ENCODE peak calls at places on chromosomes 13 and 19, in eight cellular contexts. T is upper lobe of left lung, U is GM12878, I is HepG2, R is K562, O is GM23338, Y is Panc1, S is HCT116. N is an unnamed sample. For H3K4me1, the result is how much of the 10 kb centered on the place peaks cover.

GRCh38 chr13:36445278-36445677 is 13.0 kb downstream of the CCNA1 start:
- ATAC-seq in T (no peak), U (no peak), I (no peak), R (no peak), O (no peak), Y (no peak), S (no peak), N (no peak)

GRCh38 chr19:21593934-21594844 is 88.8 kb downstream of the ZNF429 start:
- ATAC-seq in T (peak), U (no peak), I (no peak), R (peak), O (no peak), Y (no peak), S (no peak), N (peak)

GRCh38 chr19:32675720-32676185 is at the start of gene RGS9BP:
- ATAC-seq in T (peak), U (peak), I (peak), R (peak), O (peak), Y (peak), S (peak), N (peak)

GRCh38 chr13:49418206-49418605 is 25.7 kb downstream of the CAB39L start:
- ATAC-seq in T (no peak), U (peak), I (no peak), R (peak), O (no peak), Y (no peak), S (no peak), N (no peak)

GRCh38 chr19:8307400-8307964 is 676 bp downstream of the CD320 start:
- ATAC-seq in T (no peak), U (peak), I (peak), R (peak), O (peak), Y (peak), S (peak), N (no peak)

GRCh38 chr19:3113100-3114017 is 19.2 kb downstream of the GNA11 start:
- ATAC-seq in T (no peak), U (no peak), I (no peak), R (no peak), O (no peak), Y (no peak), S (no peak), N (no peak)

GRCh38 chr13:78768950-78769349 is 110.0 kb upstream of the OBI1 start:
- ATAC-seq in T (no peak), U (no peak), I (no peak), R (no peak), O (no peak), Y (no peak), S (no peak), N (no peak)

GRCh38 chr13:42656136-42656535 is 82.2 kb downstream of the TNFSF11 start:
- ATAC-seq in T (no peak), U (peak), I (no peak), R (no peak), O (peak), Y (no peak), S (no peak), N (no peak)

GRCh38 chr19:4342421-4343055 is 824 bp upstream of the MPND start:
- ATAC-seq in T (peak), U (peak), I (peak), R (peak), O (peak), Y (peak), S (peak), N (peak)

GRCh38 chr13:39822437-39822836 is 167.0 kb downstream of the COG6 start:
- ATAC-seq in T (no peak), U (no peak), I (no peak), R (no peak), O (no peak), Y (no peak), S (no peak), N (no peak)

GRCh38 chr19:54696117-54696548 is 28.1 kb upstream of the KIR3DL3 start:
- ATAC-seq in T (peak), U (no peak), I (no peak), R (peak), O (no peak), Y (peak), S (no peak), N (no peak)

GRCh38 chr13:49481788-49482187 is 14.0 kb upstream of the PHF11 start:
- ATAC-seq in T (no peak), U (no peak), I (no peak), R (no peak), O (no peak), Y (no peak), S (no peak), N (no peak)

GRCh38 chr19:2573916-2574315 is 98.0 kb downstream of the GADD45B start:
- ATAC-seq in T (no peak), U (no peak), I (no peak), R (no peak), O (no peak), Y (no peak), S (no peak), N (no peak)

GRCh38 chr13:32039056-32039455 is 7.5 kb downstream of the FRY start:
- ATAC-seq in T (no peak), U (no peak), I (no peak), R (no peak), O (no peak), Y (no peak), S (no peak), N (no peak)

GRCh38 chr19:616732-617526 is 16.4 kb downstream of the POLRMT start:
- ATAC-seq in T (no peak), U (peak), I (no peak), R (no peak), O (peak), Y (no peak), S (no peak), N (no peak)

GRCh38 chr13:75798353-75799245 is 162.5 kb downstream of the LMO7 start:
- ATAC-seq in T (no peak), U (peak), I (peak), R (no peak), O (no peak), Y (peak), S (peak), N (no peak)

GRCh38 chr13:113855012-113855921 is 8.6 kb downstream of the GAS6 start:
- ATAC-seq in T (peak), U (no peak), I (no peak), R (no peak), O (no peak), Y (no peak), S (no peak), N (no peak)

GRCh38 chr19:38395381-38396127 is 7.1 kb downstream of the SPRED3 start:
- ATAC-seq in T (no peak), U (no peak), I (no peak), R (no peak), O (peak), Y (no peak), S (no peak), N (no peak)

GRCh38 chr13:23701646-23702045 is 131.4 kb downstream of the TNFRSF19 start:
- ATAC-seq in T (peak), U (no peak), I (peak), R (peak), O (no peak), Y (no peak), S (no peak), N (peak)

GRCh38 chr13:44267966-44268365 is 105.7 kb upstream of the SERP2 start:
- ATAC-seq in T (peak), U (no peak), I (no peak), R (no peak), O (no peak), Y (no peak), S (no peak), N (peak)

GRCh38 chr13:111614009-111614408 is 293.6 kb downstream of the TEX29 start:
- ATAC-seq in T (no peak), U (no peak), I (no peak), R (no peak), O (no peak), Y (no peak), S (no peak), N (no peak)

GRCh38 chr13:80048030-80048429 is 292.9 kb downstream of the SPRY2 start:
- ATAC-seq in T (no peak), U (no peak), I (no peak), R (no peak), O (no peak), Y (peak), S (no peak), N (no peak)

GRCh38 chr13:30711375-30711774 is 24.0 kb upstream of the ALOX5AP start:
- ATAC-seq in T (no peak), U (no peak), I (no peak), R (no peak), O (no peak), Y (no peak), S (no peak), N (no peak)

GRCh38 chr13:88895261-88895941 is 1224.2 kb downstream of the SLITRK5 start:
- ATAC-seq in T (peak), U (no peak), I (no peak), R (no peak), O (no peak), Y (no peak), S (no peak), N (no peak)

GRCh38 chr19:41405776-41406175 is 8.2 kb downstream of the BCKDHA start:
- ATAC-seq in T (no peak), U (no peak), I (no peak), R (no peak), O (no peak), Y (no peak), S (no peak), N (no peak)

GRCh38 chr19:41409288-41409687 is 11.7 kb downstream of the BCKDHA start:
- ATAC-seq in T (peak), U (peak), I (peak), R (peak), O (no peak), Y (peak), S (peak), N (peak)

GRCh38 chr19:41408256-41408655 is 10.6 kb downstream of the BCKDHA start:
- ATAC-seq in T (no peak), U (peak), I (peak), R (peak), O (peak), Y (no peak), S (no peak), N (no peak)

GRCh38 chr19:41410655-41411054 is 13.0 kb downstream of the BCKDHA start:
- ATAC-seq in T (no peak), U (no peak), I (no peak), R (no peak), O (no peak), Y (no peak), S (no peak), N (no peak)

GRCh38 chr19:41407271-41407670 is 9.7 kb downstream of the BCKDHA start:
- ATAC-seq in T (peak), U (no peak), I (no peak), R (no peak), O (peak), Y (no peak), S (no peak), N (no peak)
- H3K4me1 ChIP-seq in T (half or more), U (under half), I (under half), R (under half), O (under half), Y (under half), S (under half), N (under half)

DNA sequence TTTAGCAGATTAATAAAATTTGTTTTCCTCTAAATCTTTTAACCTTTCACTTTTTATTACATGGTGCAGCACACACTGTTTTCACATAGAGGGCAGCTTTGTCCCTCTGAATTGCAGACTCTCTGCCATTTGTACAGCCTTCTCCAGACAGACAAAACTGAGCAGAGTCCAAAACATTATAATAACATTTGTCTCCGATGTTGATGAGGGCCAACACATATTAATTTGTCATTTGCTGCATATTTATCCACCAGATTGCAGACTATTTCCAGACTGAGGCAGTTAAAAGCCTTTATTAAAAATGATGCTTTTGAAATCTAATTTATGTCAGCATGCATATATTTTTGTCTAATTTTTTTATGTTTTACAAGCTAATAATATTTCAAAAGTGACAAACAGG is 1251.9 kb upstream of the SLC10A2 start:
- ATAC-seq in T (peak), U (no peak), I (no peak), R (no peak), O (no peak), Y (no peak), S (peak), N (no peak)
- TF ChIP-seq CTCF in T (no peak), U (no peak), I (no peak), R (no peak), O (peak), Y (peak), S (peak), N (no peak)

GRCh38 chr19:13788991-13789390 is 6.3 kb upstream of the ZSWIM4 start:
- ATAC-seq in T (peak), U (no peak), I (no peak), R (no peak), O (no peak), Y (no peak), S (no peak), N (no peak)
- TF ChIP-seq POLR2AphosphoS5 in T (peak), U (no peak), I (no peak), R (no peak), O (no peak), Y (no peak), S (no peak), N (peak)

DNA sequence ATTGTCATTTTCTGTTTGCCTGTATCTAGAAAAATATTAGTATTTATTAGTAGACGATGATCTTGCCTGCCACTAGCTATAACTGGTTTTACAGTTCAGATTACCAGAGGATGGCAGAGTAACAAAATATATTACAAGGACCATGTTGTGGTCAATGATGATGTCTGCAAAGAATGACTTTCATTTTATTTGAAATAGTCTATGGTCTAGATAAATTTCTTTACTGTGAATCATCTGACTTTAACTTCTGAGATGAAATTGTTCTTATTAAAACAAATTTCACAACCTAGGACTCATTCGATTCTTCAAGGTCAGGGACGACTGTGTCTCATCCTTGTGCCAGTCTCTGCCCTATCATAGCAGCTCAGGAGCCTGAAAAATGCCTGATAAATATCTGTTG is 637.8 kb upstream of the KLF12 start:
- ATAC-seq in T (no peak), U (no peak), I (no peak), R (no peak), O (no peak), Y (no peak), S (no peak), N (no peak)
- H3K4me1 ChIP-seq in T (under half), U (under half), I (under half), R (under half), O (under half), Y (under half), S (under half), N (under half)

DNA sequence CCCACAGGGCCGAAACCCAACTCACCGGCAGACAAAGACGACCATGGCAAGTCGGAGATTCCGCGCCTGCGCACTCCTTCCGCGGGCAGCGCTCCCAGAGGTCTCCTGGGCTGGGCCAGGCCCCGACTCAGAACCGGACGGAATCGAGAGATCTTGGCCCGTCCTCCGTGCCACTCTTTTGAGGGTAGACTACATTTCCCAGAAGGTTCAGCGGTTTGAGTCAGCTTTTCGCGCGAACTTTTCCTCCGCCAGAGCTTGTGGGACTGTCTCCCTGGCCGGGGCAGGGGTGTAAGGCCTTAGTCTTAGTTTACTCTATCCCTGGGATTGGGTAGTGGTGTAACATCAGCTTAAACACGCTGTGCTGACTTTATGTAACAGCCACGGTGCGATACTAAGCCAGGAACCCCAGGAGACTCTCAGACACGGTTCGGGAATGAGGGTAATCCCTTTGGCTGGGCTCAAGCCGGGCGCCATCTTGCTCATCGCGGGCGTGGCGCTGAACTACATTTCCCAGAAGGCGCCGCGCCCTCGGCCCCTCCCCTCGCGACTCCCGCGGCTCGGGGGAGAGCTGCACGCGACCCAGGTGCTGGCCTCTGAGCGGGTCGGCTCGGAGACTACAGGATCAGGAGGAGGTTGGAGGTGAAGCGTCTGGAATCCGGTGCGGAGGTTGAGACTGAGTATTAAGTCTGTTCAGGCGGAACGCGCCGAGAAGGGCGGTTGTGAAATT is at the start of gene ZNF260:
- ATAC-seq in T (peak), U (peak), I (peak), R (peak), O (peak), Y (peak), S (no peak), N (peak)
- TF ChIP-seq CTCF in T (no peak), U (no peak), I (peak), R (peak), O (no peak), Y (no peak), S (no peak), N (peak)

GRCh38 chr19:16836906-16837362 is 7.7 kb downstream of the SIN3B start:
- ATAC-seq in T (no peak), U (no peak), I (no peak), R (no peak), O (no peak), Y (no peak), S (no peak), N (no peak)
- TF ChIP-seq POLR2AphosphoS5 in T (no peak), U (no peak), I (no peak), R (no peak), O (no peak), Y (no peak), S (no peak), N (no peak)

GRCh38 chr13:73653688-73654087 is 480.5 kb downstream of the KLF12 start:
- ATAC-seq in T (no peak), U (no peak), I (no peak), R (no peak), O (no peak), Y (no peak), S (no peak), N (no peak)
- H3K4me1 ChIP-seq in T (under half), U (under half), I (under half), R (under half), O (under half), Y (under half), S (under half), N (under half)

DNA sequence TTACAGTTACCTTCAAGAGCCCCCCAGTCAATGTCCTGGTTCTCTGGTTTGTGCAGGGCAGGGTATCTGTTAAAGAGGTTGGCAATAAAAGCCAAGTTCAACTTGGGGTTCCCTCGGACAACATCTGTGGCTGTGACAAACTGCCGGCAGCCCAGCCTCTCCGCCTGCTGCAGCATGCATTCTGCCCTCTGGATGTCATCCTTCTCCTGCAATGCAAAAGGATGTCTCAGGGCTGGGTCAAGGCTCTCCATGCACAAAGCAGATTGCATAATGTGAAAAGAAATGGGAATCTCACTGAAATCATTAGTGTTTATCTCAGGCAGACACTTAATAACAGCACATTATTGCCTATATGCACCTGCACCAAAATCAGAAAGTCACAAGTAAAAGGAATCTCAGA is 35.1 kb downstream of the LCP1 start:
- ATAC-seq in T (no peak), U (no peak), I (peak), R (peak), O (peak), Y (no peak), S (peak), N (no peak)
- TF ChIP-seq CTCF in T (no peak), U (no peak), I (peak), R (no peak), O (peak), Y (no peak), S (peak), N (no peak)